ENCODE peak calls at places on chromosomes 7 and 10, in nine cellular contexts. P, G, U, J, R, C, X, L and M are unnamed samples.

GRCh38 chr7:7136423-7136822 is 45.9 kb upstream of the C1GALT1 start:
- DNase-seq in J (no peak), G (no peak), C (no peak), U (no peak), X (no peak), P (no peak), R (peak; percentile 49), L (peak; percentile 6), M (no peak)

GRCh38 chr10:31101123-31101522 is 69.5 kb upstream of the ZNF438 start:
- DNase-seq in J (no peak), X (no peak), C (no peak), P (no peak), L (no peak), G (no peak), R (peak; percentile 90), U (peak; percentile 93), M (no peak)

GRCh38 chr7:74058486-74058885 is 25.1 kb upstream of the LIMK1 start:
- DNase-seq in U (no peak), P (no peak), C (no peak), G (no peak), J (no peak), X (no peak), R (no peak), L (no peak), M (no peak)

GRCh38 chr10:84543948-84544347 is 215.6 kb downstream of the CCSER2 start:
- DNase-seq in G (no peak), U (peak; percentile 16), X (no peak), J (no peak), C (no peak), P (no peak), L (no peak), R (peak; percentile 23), M (no peak)

GRCh38 chr7:121049028-121049791 is 60.7 kb downstream of the CPED1 start:
- DNase-seq in C (no peak), J (no peak), L (no peak), G (no peak), R (no peak), U (peak; percentile 23), X (no peak), P (no peak), M (no peak)

GRCh38 chr10:112553315-112553714 is 106.3 kb downstream of the VTI1A start:
- DNase-seq in C (no peak), J (no peak), G (no peak), L (no peak), X (no peak), P (no peak), U (no peak), R (no peak), M (no peak)

GRCh38 chr7:80883188-80884025 is 35.4 kb downstream of the SEMA3C start:
- DNase-seq in P (no peak), X (no peak), R (peak; percentile 95), J (no peak), G (no peak), L (no peak), C (no peak), U (peak; percentile 98), M (no peak)

GRCh38 chr7:122161628-122162027 is 17.6 kb upstream of the AASS start:
- DNase-seq in U (no peak), R (no peak), J (no peak), C (no peak), P (no peak), L (no peak), X (no peak), G (no peak), M (no peak)

GRCh38 chr10:63286754-63287264 is 153.7 kb downstream of the NRBF2 start:
- DNase-seq in L (no peak), X (no peak), C (no peak), R (no peak), G (no peak), U (no peak), J (no peak), P (no peak), M (no peak)

GRCh38 chr7:150641854-150642253 is 9.7 kb upstream of the GIMAP6 start:
- DNase-seq in X (no peak), U (no peak), J (no peak), P (no peak), C (no peak), L (no peak), R (no peak), G (no peak), M (no peak)

GRCh38 chr10:118459642-118460193 is 117.6 kb upstream of the FAM204A start:
- DNase-seq in G (peak; percentile 78), X (peak; percentile 68), U (peak; percentile 39), P (no peak), R (peak; percentile 53), L (peak; percentile 24), C (peak; percentile 79), J (no peak), M (peak; percentile 27)

GRCh38 chr7:47905071-47905920 is 43.0 kb downstream of the PKD1L1 start:
- DNase-seq in U (no peak), G (no peak), R (peak; percentile 5), X (no peak), P (no peak), J (no peak), L (no peak), C (no peak), M (no peak)

GRCh38 chr7:122790132-122790531 is 87.4 kb upstream of the RNF148 start:
- DNase-seq in G (no peak), U (no peak), R (no peak), X (no peak), L (no peak), C (no peak), P (no peak), J (no peak), M (no peak)

GRCh38 chr7:36763084-36763807 is 39.0 kb upstream of the AOAH start:
- DNase-seq in U (peak; percentile 31), G (peak; percentile 49), L (no peak), P (no peak), J (no peak), R (peak; percentile 34), C (no peak), X (no peak), M (no peak)

GRCh38 chr7:128176696-128177095 is 64.4 kb upstream of the LEP start:
- DNase-seq in X (no peak), U (no peak), P (no peak), J (no peak), G (no peak), C (no peak), R (no peak), L (no peak), M (no peak)

GRCh38 chr7:12929416-12930140 is 242.1 kb downstream of the ARL4A start:
- DNase-seq in L (no peak), C (no peak), J (no peak), R (no peak), P (no peak), U (no peak), G (no peak), X (no peak), M (no peak)

GRCh38 chr7:12926236-12926635 is 238.8 kb downstream of the ARL4A start:
- DNase-seq in X (no peak), L (no peak), J (no peak), U (no peak), P (no peak), C (no peak), R (no peak), G (peak; percentile 16), M (no peak)

GRCh38 chr7:12927635-12928434 is 240.4 kb downstream of the ARL4A start:
- DNase-seq in J (no peak), U (no peak), P (no peak), G (no peak), R (no peak), X (no peak), L (no peak), C (no peak), M (no peak)

GRCh38 chr7:12930534-12930933 is 243.1 kb downstream of the ARL4A start:
- DNase-seq in J (no peak), P (no peak), R (peak; percentile 47), G (no peak), C (no peak), U (peak; percentile 46), X (no peak), L (no peak), M (no peak)
- H3K9me3 ChIP-seq in J (no peaks in the 10 kb centered on the region), P (no peaks in the 10 kb centered on the region), R (no peaks in the 10 kb centered on the region), G (no peaks in the 10 kb centered on the region), C (no peaks in the 10 kb centered on the region), U (no peaks in the 10 kb centered on the region), X (no peaks in the 10 kb centered on the region), L (no peaks in the 10 kb centered on the region), M (no peaks in the 10 kb centered on the region)

GRCh38 chr7:158176561-158177173 is 411.0 kb downstream of the PTPRN2 start:
- DNase-seq in P (no peak), L (no peak), R (no peak), C (no peak), X (no peak), G (no peak), U (no peak), J (no peak), M (no peak)

GRCh38 chr7:158175779-158176178 is 411.8 kb downstream of the PTPRN2 start:
- DNase-seq in X (no peak), R (no peak), L (no peak), J (no peak), G (no peak), P (no peak), U (no peak), C (no peak), M (no peak)

DNA sequence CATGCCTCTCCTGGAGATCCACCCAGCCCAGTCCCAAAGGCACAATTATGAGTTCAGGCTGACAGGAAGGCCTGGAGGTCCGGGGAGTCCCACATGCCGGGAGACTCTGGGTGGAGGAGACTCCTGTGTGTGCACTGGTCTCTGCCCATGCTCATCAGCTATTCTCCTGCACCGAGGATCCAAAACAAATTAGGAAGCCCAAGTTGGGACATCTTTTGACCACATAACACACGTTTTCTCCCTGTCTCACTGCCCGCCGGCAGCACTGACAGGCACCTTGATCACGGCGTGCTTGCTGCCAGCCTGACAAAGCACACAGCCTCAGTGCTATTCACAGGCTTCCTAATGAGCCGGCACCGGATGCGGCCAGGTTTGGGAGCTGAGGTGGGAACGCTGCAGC is 412.7 kb downstream of the PTPRN2 start:
- DNase-seq in J (no peak), L (no peak), X (no peak), C (no peak), G (no peak), R (no peak), P (no peak), U (no peak), M (no peak)
- H3K9me3 ChIP-seq in J (no peaks in the 10 kb centered on the region), L (peaks cover 11% of the 10 kb centered on the region), X (no peaks in the 10 kb centered on the region), C (no peaks in the 10 kb centered on the region), G (no peaks in the 10 kb centered on the region), R (peaks cover 35% of the 10 kb centered on the region), P (peaks cover 6% of the 10 kb centered on the region), U (peaks cover 39% of the 10 kb centered on the region), M (no peaks in the 10 kb centered on the region)

DNA sequence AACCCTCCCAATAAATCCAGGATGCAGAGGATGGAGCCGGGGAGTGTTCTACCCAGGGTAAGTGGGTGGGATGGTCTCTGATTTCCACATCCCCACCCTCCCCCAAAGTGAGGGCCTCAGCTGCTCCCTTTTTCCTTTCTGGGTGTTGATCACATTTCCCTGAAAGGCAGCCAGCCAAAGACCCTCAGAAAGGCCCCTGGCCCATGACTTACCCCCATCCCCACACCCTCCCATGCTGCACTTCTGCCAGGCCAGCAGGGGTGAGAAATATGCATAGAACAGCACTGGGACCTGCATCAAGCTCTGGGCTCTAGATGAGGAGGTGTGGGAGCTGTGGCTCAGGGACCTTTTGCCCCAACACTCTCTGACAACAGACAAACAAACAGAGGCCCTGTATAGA is 927.3 kb upstream of the ZNF722 start:
- DNase-seq in R (no peak), C (no peak), L (no peak), X (no peak), J (no peak), U (no peak), G (no peak), P (no peak), M (no peak)
- H3K9me3 ChIP-seq in R (peaks cover 62% of the 10 kb centered on the region), C (no peaks in the 10 kb centered on the region), L (peaks cover 6% of the 10 kb centered on the region), X (peaks cover 2% of the 10 kb centered on the region), J (no peaks in the 10 kb centered on the region), U (peaks cover 30% of the 10 kb centered on the region), G (no peaks in the 10 kb centered on the region), P (no peaks in the 10 kb centered on the region), M (no peaks in the 10 kb centered on the region)

GRCh38 chr7:98293265-98293664 is 11.8 kb downstream of the BRI3 start:
- DNase-seq in R (no peak), U (no peak), C (no peak), X (no peak), G (no peak), J (no peak), L (no peak), P (no peak), M (no peak)
- H3K9me3 ChIP-seq in R (no peaks in the 10 kb centered on the region), U (no peaks in the 10 kb centered on the region), C (no peaks in the 10 kb centered on the region), X (no peaks in the 10 kb centered on the region), G (no peaks in the 10 kb centered on the region), J (no peaks in the 10 kb centered on the region), L (no peaks in the 10 kb centered on the region), P (no peaks in the 10 kb centered on the region), M (no peaks in the 10 kb centered on the region)